ENCODE peak calls at places on chromosome 22, in nine cellular contexts. E is fibroblast of lung, C is Karpas-422, Y is GM23338, T is astrocyte, S is neural progenitor cell, F is HCT116, D is PC-3, I is OCI-LY7. Q is an unnamed sample. For H4K20me1 and H3K36me3, the result is how much of the 10 kb centered on the place peaks cover.

GRCh38 chr22:42294034-42294985 is 23.9 kb upstream of the TCF20 start:
- DNase-seq in E (peak), C (no peak), Y (peak), T (peak), S (peak), F (no peak), D (peak), I (peak), Q (peak)

GRCh38 chr22:49104434-49104833 is 723.2 kb downstream of the BRD1 start:
- DNase-seq in E (no peak), C (no peak), Y (no peak), T (no peak), S (no peak), F (no peak), D (no peak), I (no peak), Q (no peak)

GRCh38 chr22:38125731-38126344 is 15.4 kb upstream of the BAIAP2L2 start:
- DNase-seq in E (no peak), C (no peak), Y (no peak), T (no peak), S (no peak), F (no peak), D (no peak), I (no peak), Q (no peak)

GRCh38 chr22:18994780-18995711 is 59.0 kb upstream of the PRODH start:
- DNase-seq in E (no peak), C (no peak), Y (peak), T (no peak), S (peak), F (no peak), D (no peak), I (no peak), Q (no peak)

GRCh38 chr22:48259991-48260670 is 1497.7 kb downstream of the TBC1D22A start:
- DNase-seq in E (no peak), C (no peak), Y (no peak), T (no peak), S (no peak), F (no peak), D (no peak), I (no peak), Q (no peak)

GRCh38 chr22:32799516-32799915 is 2.0 kb upstream of the TIMP3 start:
- DNase-seq in E (no peak), C (no peak), Y (no peak), T (no peak), S (no peak), F (no peak), D (no peak), I (no peak), Q (no peak)

GRCh38 chr22:19514831-19515565 is 9.2 kb downstream of the CLDN5 start:
- DNase-seq in E (no peak), C (no peak), Y (no peak), T (peak), S (no peak), F (no peak), D (no peak), I (no peak), Q (peak)

GRCh38 chr22:48756146-48757111 is 1071.2 kb downstream of the BRD1 start:
- DNase-seq in E (no peak), C (peak), Y (no peak), T (no peak), S (no peak), F (no peak), D (no peak), I (no peak), Q (no peak)

GRCh38 chr22:44351685-44352377 is 39.1 kb upstream of the SHISAL1 start:
- DNase-seq in E (peak), C (no peak), Y (peak), T (peak), S (peak), F (no peak), D (peak), I (no peak), Q (peak)

GRCh38 chr22:24236656-24237055 is 8.2 kb downstream of the GGT5 start:
- DNase-seq in E (no peak), C (no peak), Y (no peak), T (no peak), S (no peak), F (no peak), D (no peak), I (no peak), Q (no peak)

GRCh38 chr22:45045219-45045618 is 35.4 kb upstream of the PHF21B start:
- DNase-seq in E (no peak), C (no peak), Y (no peak), T (no peak), S (no peak), F (no peak), D (no peak), I (no peak), Q (no peak)

GRCh38 chr22:25048659-25049657 is 96.4 kb downstream of the KIAA1671 start:
- DNase-seq in E (peak), C (peak), Y (peak), T (peak), S (peak), F (peak), D (peak), I (peak), Q (peak)

GRCh38 chr22:50656122-50657070 is 16.2 kb upstream of the SHANK3 start:
- DNase-seq in E (peak), C (no peak), Y (no peak), T (peak), S (no peak), F (no peak), D (peak), I (no peak), Q (peak)

GRCh38 chr22:19040581-19041402 is 81.4 kb downstream of the DGCR2 start:
- DNase-seq in E (no peak), C (no peak), Y (no peak), T (no peak), S (no peak), F (no peak), D (no peak), I (no peak), Q (no peak)

GRCh38 chr22:44677299-44678244 is 24.4 kb upstream of the PRR5 start:
- DNase-seq in E (no peak), C (no peak), Y (no peak), T (no peak), S (no peak), F (no peak), D (no peak), I (no peak), Q (no peak)

GRCh38 chr22:44697423-44698179 is 4.4 kb upstream of the PRR5 start:
- DNase-seq in E (peak), C (peak), Y (peak), T (peak), S (peak), F (peak), D (peak), I (peak), Q (peak)

GRCh38 chr22:37504964-37505363 is 14.3 kb downstream of the CARD10 start:
- DNase-seq in E (no peak), C (no peak), Y (no peak), T (no peak), S (no peak), F (no peak), D (no peak), I (no peak), Q (no peak)

GRCh38 chr22:44384563-44384940 is 71.8 kb upstream of the SHISAL1 start:
- DNase-seq in E (no peak), C (no peak), Y (no peak), T (no peak), S (no peak), F (no peak), D (no peak), I (no peak), Q (no peak)

GRCh38 chr22:48379371-48379770 is 1448.3 kb downstream of the BRD1 start:
- DNase-seq in E (no peak), C (no peak), Y (no peak), T (no peak), S (no peak), F (no peak), D (no peak), I (no peak), Q (no peak)

GRCh38 chr22:31537019-31537535 is 40.7 kb downstream of the SFI1 start:
- DNase-seq in E (no peak), C (no peak), Y (no peak), T (no peak), S (no peak), F (no peak), D (no peak), I (peak), Q (no peak)

GRCh38 chr22:48919187-48919590 is 908.5 kb downstream of the BRD1 start:
- DNase-seq in E (no peak), C (no peak), Y (no peak), T (no peak), S (peak), F (no peak), D (no peak), I (no peak), Q (no peak)

GRCh38 chr22:38098410-38099249 is 11.9 kb downstream of the BAIAP2L2 start:
- DNase-seq in E (peak), C (no peak), Y (no peak), T (peak), S (no peak), F (no peak), D (no peak), I (no peak), Q (peak)

GRCh38 chr22:30444632-30445437 is 19.3 kb downstream of the MTFP1 start:
- DNase-seq in E (peak), C (peak), Y (peak), T (no peak), S (peak), F (peak), D (peak), I (peak), Q (peak)

GRCh38 chr22:27552863-27553262 is 248.7 kb downstream of the MN1 start:
- DNase-seq in E (no peak), C (no peak), Y (no peak), T (no peak), S (no peak), F (no peak), D (no peak), I (no peak), Q (no peak)

GRCh38 chr22:20093437-20093836 is 13.4 kb downstream of the DGCR8 start:
- DNase-seq in E (no peak), C (no peak), Y (no peak), T (no peak), S (no peak), F (no peak), D (no peak), I (no peak), Q (no peak)

GRCh38 chr22:26673485-26673884 is 16.1 kb downstream of the MIAT start:
- DNase-seq in E (peak), C (peak), Y (no peak), T (peak), S (no peak), F (no peak), D (peak), I (no peak), Q (peak)

GRCh38 chr22:26174280-26174679 is 5.0 kb downstream of the SEZ6L start:
- DNase-seq in E (no peak), C (peak), Y (peak), T (no peak), S (peak), F (no peak), D (peak), I (no peak), Q (peak)

GRCh38 chr22:44975444-44976262 is 34.2 kb downstream of the PHF21B start:
- DNase-seq in E (peak), C (peak), Y (peak), T (peak), S (peak), F (peak), D (peak), I (peak), Q (peak)

GRCh38 chr22:43299736-43300135 is 43.4 kb downstream of the SCUBE1 start:
- DNase-seq in E (no peak), C (no peak), Y (no peak), T (no peak), S (no peak), F (no peak), D (no peak), I (no peak), Q (no peak)

GRCh38 chr22:27438271-27438980 is 363.1 kb downstream of the MN1 start:
- DNase-seq in E (peak), C (no peak), Y (no peak), T (no peak), S (peak), F (no peak), D (peak), I (no peak), Q (peak)

GRCh38 chr22:49532831-49533802 is 294.6 kb downstream of the BRD1 start:
- DNase-seq in E (no peak), C (no peak), Y (no peak), T (no peak), S (no peak), F (no peak), D (no peak), I (no peak), Q (no peak)

GRCh38 chr22:25120093-25120561 is 79.5 kb upstream of the CRYBB3 start:
- DNase-seq in E (no peak), C (no peak), Y (peak), T (no peak), S (peak), F (peak), D (peak), I (no peak), Q (no peak)

GRCh38 chr22:31489632-31490495 is at the start of gene EIF4ENIF1:
- DNase-seq in E (peak), C (peak), Y (peak), T (peak), S (peak), F (peak), D (peak), I (peak), Q (peak)

GRCh38 chr22:23705358-23705757 is 14.5 kb downstream of the RGL4 start:
- DNase-seq in E (no peak), C (no peak), Y (no peak), T (no peak), S (no peak), F (no peak), D (no peak), I (no peak), Q (no peak)

GRCh38 chr22:31192513-31192912 is 19.6 kb upstream of the LIMK2 start:
- DNase-seq in E (no peak), C (peak), Y (no peak), T (no peak), S (no peak), F (no peak), D (no peak), I (peak), Q (peak)

GRCh38 chr22:41845380-41846267 is 12.7 kb downstream of the SREBF2 start:
- DNase-seq in E (peak), C (no peak), Y (no peak), T (no peak), S (peak), F (no peak), D (no peak), I (no peak), Q (no peak)

GRCh38 chr22:20904008-20904979 is 12.9 kb upstream of the CRKL start:
- DNase-seq in E (peak), C (no peak), Y (no peak), T (peak), S (no peak), F (peak), D (peak), I (no peak), Q (peak)

GRCh38 chr22:20863356-20863755 is 4.5 kb downstream of the SNAP29 start:
- DNase-seq in E (no peak), C (no peak), Y (no peak), T (no peak), S (no peak), F (no peak), D (no peak), I (no peak), Q (no peak)

DNA sequence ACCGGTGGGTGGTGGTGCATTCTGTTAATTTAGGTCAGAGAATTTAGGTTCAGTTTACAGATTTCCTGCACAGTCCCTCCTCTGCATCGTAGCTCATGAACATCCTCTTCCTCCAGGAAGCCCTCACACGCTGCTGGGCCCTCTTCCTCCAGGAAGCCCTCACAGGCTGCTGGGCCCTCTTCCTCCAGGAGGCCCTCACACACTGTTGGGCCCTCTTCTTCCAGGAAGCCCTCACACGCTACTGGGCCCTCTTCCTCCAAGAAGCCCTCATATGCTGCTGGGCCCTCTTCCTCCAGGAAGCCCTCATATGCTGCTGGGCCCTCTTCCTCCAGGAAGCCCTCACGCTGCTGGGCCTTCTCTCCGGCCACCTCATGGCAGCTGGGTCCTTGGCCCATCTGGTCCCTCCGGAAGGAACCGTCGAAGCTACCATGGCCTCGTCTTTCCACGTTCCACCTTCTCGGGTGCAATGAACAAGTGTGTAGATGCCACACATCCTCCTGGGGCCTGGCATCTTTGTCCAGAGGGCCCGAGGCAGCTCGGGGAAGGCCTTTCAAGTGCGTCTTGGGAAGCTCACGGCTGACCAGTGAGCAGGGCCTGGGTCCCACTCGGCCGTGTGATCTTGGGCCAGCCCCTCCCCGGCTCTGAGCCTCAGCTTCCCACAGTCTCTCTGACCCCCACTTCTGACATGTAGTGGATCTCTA is 58.9 kb upstream of the PPARA start:
- DNase-seq in E (peak), C (no peak), Y (no peak), T (no peak), S (no peak), F (no peak), D (no peak), I (no peak), Q (no peak)
- H4K20me1 ChIP-seq in E (under half), C (under half), Y (under half), T (half or more), S (under half), F (under half), D (under half), I (under half), Q (under half)

GRCh38 chr22:17100621-17101020 is 15.8 kb downstream of the IL17RA start:
- DNase-seq in E (no peak), C (no peak), Y (no peak), T (no peak), S (no peak), F (no peak), D (no peak), I (no peak), Q (no peak)
- H3K36me3 ChIP-seq in E (under half), C (under half), Y (under half), T (under half), S (under half), F (under half), D (under half), I (under half), Q (under half)

GRCh38 chr22:40215266-40215665 is 37.5 kb downstream of the TNRC6B start:
- DNase-seq in E (no peak), C (peak), Y (no peak), T (no peak), S (no peak), F (no peak), D (no peak), I (peak), Q (no peak)
- H4K20me1 ChIP-seq in E (under half), C (under half), Y (under half), T (half or more), S (half or more), F (under half), D (under half), I (under half), Q (under half)

DNA sequence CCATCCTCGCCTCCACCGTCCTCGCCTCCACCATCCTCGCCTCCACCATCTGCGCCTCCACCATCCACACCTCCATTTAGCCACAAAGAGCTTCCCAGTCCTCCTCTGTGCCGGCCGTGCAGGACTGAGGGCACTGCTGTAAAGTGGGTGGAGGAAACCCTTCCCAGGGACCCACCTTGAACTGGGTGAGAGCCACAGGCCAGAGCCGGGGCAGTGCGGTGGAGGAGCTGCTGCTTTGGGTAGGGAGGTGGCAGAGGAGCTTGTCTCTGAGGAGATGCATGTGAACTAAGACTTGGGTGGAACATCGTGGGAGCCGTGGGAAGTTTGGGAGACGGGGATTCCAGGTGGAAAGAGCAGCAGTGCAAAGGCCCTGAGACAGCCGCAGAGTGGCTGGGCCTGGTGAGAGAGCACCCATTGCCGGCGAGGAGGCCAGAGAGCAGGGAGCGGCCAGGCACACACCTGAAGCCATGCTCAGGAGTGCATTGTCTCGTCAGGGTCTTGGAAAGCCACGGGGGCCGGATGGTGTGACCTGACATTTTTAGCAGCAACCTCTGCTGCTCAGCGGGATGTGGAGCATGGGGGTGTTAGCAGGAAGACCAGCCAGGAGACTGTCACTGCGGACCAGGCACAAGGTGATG is 145.2 kb downstream of the TBC1D22A start:
- DNase-seq in E (no peak), C (no peak), Y (no peak), T (no peak), S (no peak), F (no peak), D (no peak), I (no peak), Q (no peak)
- H3K36me3 ChIP-seq in E (under half), C (under half), Y (under half), T (under half), S (under half), F (under half), D (under half), I (under half), Q (under half)

GRCh38 chr22:36369922-36370781 is 17.6 kb downstream of the MYH9 start:
- DNase-seq in E (peak), C (peak), Y (no peak), T (no peak), S (peak), F (no peak), D (no peak), I (peak), Q (peak)
- H4K20me1 ChIP-seq in E (under half), C (under half), Y (under half), T (half or more), S (half or more), F (under half), D (half or more), I (under half), Q (under half)

DNA sequence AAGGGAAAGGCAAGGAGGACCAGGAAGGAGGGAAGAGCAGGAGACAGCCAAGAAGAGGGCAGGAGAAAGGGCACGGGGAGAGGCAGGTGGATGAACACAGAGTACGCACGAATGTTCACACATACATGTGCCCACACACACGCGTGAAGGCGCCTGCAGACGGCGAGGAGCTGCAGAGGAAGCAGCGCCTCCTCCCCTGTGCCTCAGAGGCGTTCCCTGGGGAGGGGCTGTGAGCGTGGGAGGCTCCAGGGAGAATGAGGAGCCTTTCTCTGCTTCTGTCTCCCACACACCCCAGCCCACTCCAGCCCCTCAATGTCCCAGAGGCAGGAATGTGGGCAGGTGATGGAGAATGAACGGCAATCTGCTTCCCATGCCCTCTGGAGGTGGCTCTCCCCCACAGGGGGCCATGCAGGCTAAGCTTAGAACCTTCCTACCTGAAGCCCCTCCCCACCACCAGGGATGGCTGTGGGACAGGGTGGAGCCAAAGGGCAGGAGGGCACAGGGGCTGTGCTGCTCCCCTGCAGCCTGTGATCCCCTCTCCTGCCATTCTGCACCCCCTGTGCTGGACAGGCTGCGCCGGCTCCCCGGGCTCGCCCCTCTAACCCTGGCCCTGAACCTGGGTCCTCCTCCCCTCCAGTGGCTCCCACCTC is 25.3 kb downstream of the PPM1F start:
- DNase-seq in E (no peak), C (no peak), Y (peak), T (no peak), S (no peak), F (no peak), D (no peak), I (no peak), Q (no peak)
- H3K36me3 ChIP-seq in E (under half), C (under half), Y (under half), T (under half), S (under half), F (under half), D (under half), I (under half), Q (under half)

GRCh38 chr22:40231618-40232313 is 54.0 kb downstream of the TNRC6B start:
- DNase-seq in E (no peak), C (no peak), Y (no peak), T (no peak), S (no peak), F (no peak), D (no peak), I (no peak), Q (no peak)
- H4K20me1 ChIP-seq in E (under half), C (under half), Y (under half), T (half or more), S (half or more), F (under half), D (under half), I (under half), Q (under half)

Q was measured in GM23248.